ENCODE peak calls at places on chromosome 4, in four cellular contexts. W is T-helper 1 cell, E is fibroblast of pulmonary artery, P is NCI-H345. F is an unnamed sample.

GRCh38 chr4:77155631-77156345 is 1.2 kb upstream of the CCNG2 start:
- DNase-seq in W (no peak), E (no peak), P (no peak), F (no peak)

GRCh38 chr4:2092653-2093000 is 33.5 kb downstream of the NAT8L start:
- DNase-seq in E (no peak), P (no peak), W (no peak), F (no peak)

GRCh38 chr4:54159543-54159942 is 59.6 kb downstream of the GSX2 start:
- DNase-seq in W (no peak), P (no peak), E (no peak), F (no peak)

GRCh38 chr4:74934016-74934821 is 1.3 kb downstream of the PARM1 start:
- DNase-seq in P (peak), W (no peak), E (peak), F (peak)

GRCh38 chr4:152822323-152822722 is 42.6 kb downstream of the ARFIP1 start:
- DNase-seq in E (no peak), W (no peak), P (no peak), F (no peak)

GRCh38 chr4:95091272-95091671 is 333.5 kb downstream of the BMPR1B start:
- DNase-seq in E (peak), W (no peak), P (no peak), F (no peak)

GRCh38 chr4:11214281-11214680 is 214.4 kb downstream of the HS3ST1 start:
- DNase-seq in E (no peak), P (no peak), W (no peak), F (no peak)

GRCh38 chr4:146643812-146644401 is 5.2 kb downstream of the POU4F2 start:
- DNase-seq in W (no peak), E (peak), P (no peak), F (no peak)

GRCh38 chr4:23789765-23790164 is 100.1 kb downstream of the PPARGC1A start:
- DNase-seq in P (no peak), E (peak), W (no peak), F (no peak)

GRCh38 chr4:107987916-107988762 is 1.6 kb upstream of the HADH start:
- DNase-seq in E (no peak), W (no peak), P (no peak), F (no peak)

GRCh38 chr4:48943387-48943786 is 36.8 kb upstream of the OCIAD2 start:
- DNase-seq in E (no peak), W (no peak), P (no peak), F (no peak)

GRCh38 chr4:26533685-26534084 is 43.4 kb upstream of the CCKAR start:
- DNase-seq in W (no peak), E (no peak), P (no peak), F (no peak)

F was measured in T-helper 2 cell.